ENCODE peak calls at places on chromosomes 2 and 18, in ten cellular contexts. Y is H4, T is nephron progenitor cell, H is HEK293T, L is frontal cortex, O is RPMI7951, M is K562, F is HCEC 1CT, V is Peyer's patch, P is AG08395. C is an unnamed sample.

GRCh38 chr2:57180042-57180567 is 866.5 kb upstream of the VRK2 start:
- DNase-seq in Y (no peak), T (no peak), H (no peak), L (no peak), O (peak), M (no peak), F (peak), V (no peak), P (peak), C (peak)

GRCh38 chr18:14974576-14974975 is 226.6 kb downstream of the ANKRD30B start:
- DNase-seq in Y (peak), T (no peak), H (no peak), L (no peak), O (peak), M (no peak), F (no peak), V (no peak), P (no peak), C (no peak)

GRCh38 chr2:74206180-74206688 is 7.8 kb downstream of the MTHFD2 start:
- DNase-seq in Y (peak), T (no peak), H (no peak), L (no peak), O (peak), M (peak), F (peak), V (no peak), P (peak), C (peak)

GRCh38 chr2:237886702-237887481 is 27.5 kb downstream of the RAMP1 start:
- DNase-seq in Y (no peak), T (no peak), H (no peak), L (no peak), O (no peak), M (no peak), F (no peak), V (peak), P (no peak), C (no peak)

GRCh38 chr2:164839914-164840457 is 1.6 kb downstream of the COBLL1 start:
- DNase-seq in Y (no peak), T (no peak), H (no peak), L (no peak), O (peak), M (no peak), F (peak), V (no peak), P (peak), C (peak)

GRCh38 chr2:206555721-206556120 is 86.6 kb upstream of the FAM237A start:
- DNase-seq in Y (no peak), T (no peak), H (no peak), L (no peak), O (no peak), M (no peak), F (no peak), V (no peak), P (no peak), C (no peak)

GRCh38 chr2:209805351-209805750 is 33.7 kb downstream of the UNC80 start:
- DNase-seq in Y (no peak), T (no peak), H (no peak), L (no peak), O (no peak), M (no peak), F (no peak), V (no peak), P (no peak), C (no peak)

GRCh38 chr18:75070235-75070624 is 138.7 kb downstream of the PTGR3 start:
- DNase-seq in Y (no peak), T (no peak), H (no peak), L (no peak), O (no peak), M (no peak), F (no peak), V (no peak), P (no peak), C (no peak)

GRCh38 chr2:205712508-205712907 is 30.2 kb downstream of the NRP2 start:
- DNase-seq in Y (no peak), T (no peak), H (no peak), L (no peak), O (peak), M (no peak), F (peak), V (no peak), P (no peak), C (peak)

GRCh38 chr2:75021672-75022071 is 63.2 kb downstream of the POLE4 start:
- DNase-seq in Y (no peak), T (no peak), H (no peak), L (no peak), O (peak), M (no peak), F (peak), V (no peak), P (peak), C (peak)

GRCh38 chr2:234291765-234292204 is 205.1 kb downstream of the ARL4C start:
- DNase-seq in Y (peak), T (peak), H (no peak), L (no peak), O (peak), M (no peak), F (peak), V (no peak), P (peak), C (peak)

GRCh38 chr2:2688231-2688630 is 357.2 kb upstream of the MYT1L start:
- DNase-seq in Y (no peak), T (no peak), H (no peak), L (no peak), O (no peak), M (no peak), F (no peak), V (peak), P (no peak), C (no peak)

GRCh38 chr2:40208478-40208877 is 243.4 kb downstream of the SLC8A1 start:
- DNase-seq in Y (no peak), T (no peak), H (no peak), L (no peak), O (no peak), M (no peak), F (no peak), V (no peak), P (no peak), C (no peak)

GRCh38 chr18:74230922-74231714 is 60.6 kb downstream of the CYB5A start:
- DNase-seq in Y (no peak), T (no peak), H (no peak), L (no peak), O (no peak), M (no peak), F (no peak), V (no peak), P (no peak), C (no peak)

GRCh38 chr2:216057688-216058193 is 23.9 kb downstream of the PECR start:
- DNase-seq in Y (no peak), T (no peak), H (no peak), L (no peak), O (no peak), M (no peak), F (peak), V (peak), P (peak), C (peak)

GRCh38 chr2:233414273-233414654 is 60.0 kb downstream of the DGKD start:
- DNase-seq in Y (peak), T (no peak), H (no peak), L (no peak), O (peak), M (no peak), F (peak), V (no peak), P (peak), C (peak)

GRCh38 chr2:62304429-62305417 is 108.8 kb downstream of the B3GNT2 start:
- DNase-seq in Y (peak), T (no peak), H (no peak), L (no peak), O (peak), M (peak), F (no peak), V (peak), P (peak), C (peak)

GRCh38 chr2:25251032-25251460 is 82.7 kb upstream of the POMC start:
- DNase-seq in Y (no peak), T (peak), H (no peak), L (no peak), O (no peak), M (peak), F (no peak), V (no peak), P (no peak), C (no peak)